ENCODE peak calls at places on chromosomes 11 and 22, in seven cellular contexts. U, V, I, O, F, T and W are unnamed samples.
A peak's percentile ranks its signal among the peaks of the same experiment; 100 is the strongest.

GRCh38 chr11:122784325-122785155 is 53.8 kb upstream of the CRTAM start:
- DNase-seq in U (no peak), V (peak; percentile 94), I (no peak), O (no peak), F (peak; percentile 96), T (peak; percentile 79), W (peak; percentile 24)

GRCh38 chr11:78351979-78352731 is 65.5 kb downstream of the GAB2 start:
- DNase-seq in U (no peak), V (no peak), I (peak; percentile 20), O (no peak), F (no peak), T (no peak), W (no peak)

GRCh38 chr11:2268911-2269600 is 1.3 kb downstream of the ASCL2 start:
- DNase-seq in U (no peak), V (no peak), I (no peak), O (peak; percentile 71), F (no peak), T (peak; percentile 78), W (no peak)

GRCh38 chr11:117814766-117815261 is 9.7 kb downstream of the FXYD2 start:
- DNase-seq in U (peak; percentile 58), V (no peak), I (no peak), O (no peak), F (no peak), T (no peak), W (peak; percentile 98)

GRCh38 chr11:45964911-45965389 is 42.5 kb downstream of the LARGE2 start:
- DNase-seq in U (peak; percentile 38), V (peak; percentile 68), I (peak; percentile 63), O (peak; percentile 70), F (peak; percentile 90), T (peak; percentile 71), W (peak; percentile 75)

GRCh38 chr11:119066481-119066880 is 1.1 kb upstream of the VPS11 start:
- DNase-seq in U (no peak), V (no peak), I (no peak), O (no peak), F (no peak), T (no peak), W (no peak)

GRCh38 chr11:65182258-65183170 is 786 bp downstream of the CAPN1 start:
- DNase-seq in U (no peak), V (peak; percentile 8), I (no peak), O (no peak), F (peak; percentile 72), T (peak; percentile 52), W (peak; percentile 25)

GRCh38 chr11:21704539-21704938 is 488.3 kb upstream of the ANO5 start:
- DNase-seq in U (no peak), V (no peak), I (no peak), O (no peak), F (no peak), T (no peak), W (no peak)

GRCh38 chr22:30007361-30007760 is 72.9 kb upstream of the HORMAD2 start:
- DNase-seq in U (no peak), V (no peak), I (no peak), O (no peak), F (no peak), T (no peak), W (no peak)

GRCh38 chr11:117458275-117459120 is 130.8 kb downstream of the CEP164 start:
- DNase-seq in U (peak; percentile 39), V (no peak), I (no peak), O (no peak), F (peak; percentile 49), T (peak; percentile 70), W (peak; percentile 69)

GRCh38 chr11:76756341-76756771 is 26.8 kb upstream of the TSKU start:
- DNase-seq in U (no peak), V (no peak), I (no peak), O (no peak), F (no peak), T (no peak), W (no peak)